ENCODE peak calls at places on chromosomes 2 and 18, in eight cellular contexts. N, I, V, B, M, Z, T and O are unnamed samples. For H3K4me1, the result is how much of the 10 kb centered on the place peaks cover.

GRCh38 chr2:875687-876615 is 74.7 kb upstream of the SNTG2 start:
- DNase-seq in B (no peak), I (no peak), T (no peak), V (no peak), Z (no peak), N (no peak), M (no peak), O (peak)

GRCh38 chr18:12929477-12930083 is 18.2 kb upstream of the SEH1L start:
- DNase-seq in T (no peak), V (peak), M (no peak), B (no peak), N (no peak), Z (no peak), I (no peak), O (no peak)

GRCh38 chr18:37577051-37577611 is 11.5 kb upstream of the CELF4 start:
- DNase-seq in I (no peak), B (no peak), Z (no peak), M (no peak), N (no peak), V (no peak), T (peak), O (no peak)

GRCh38 chr2:168545439-168546082 is 89.5 kb downstream of the CERS6 start:
- DNase-seq in M (peak), N (no peak), V (peak), Z (no peak), I (peak), B (no peak), T (peak), O (no peak)

GRCh38 chr2:12697617-12698016 is 19.1 kb upstream of the TRIB2 start:
- DNase-seq in M (no peak), T (no peak), I (peak), V (peak), N (no peak), B (no peak), Z (no peak), O (no peak)

GRCh38 chr2:35428548-35428947 is 927.0 kb upstream of the CRIM1 start:
- DNase-seq in Z (no peak), M (no peak), T (no peak), V (peak), N (no peak), I (no peak), B (peak), O (no peak)

GRCh38 chr2:197028230-197028629 is 101.7 kb upstream of the PGAP1 start:
- DNase-seq in B (no peak), N (no peak), Z (no peak), I (peak), V (peak), T (no peak), M (peak), O (no peak)

GRCh38 chr2:199258291-199258690 is 199.4 kb downstream of the SATB2 start:
- DNase-seq in T (no peak), I (no peak), M (no peak), Z (no peak), N (no peak), V (peak), B (no peak), O (no peak)

GRCh38 chr18:75898666-75899065 is 471.2 kb upstream of the SMIM21 start:
- DNase-seq in N (no peak), V (no peak), M (no peak), T (no peak), I (no peak), B (no peak), Z (no peak), O (no peak)

GRCh38 chr2:119106301-119106897 is 52.2 kb downstream of the C1QL2 start:
- DNase-seq in Z (no peak), I (no peak), V (peak), N (no peak), B (peak), M (peak), T (peak), O (no peak)

GRCh38 chr18:11800947-11801346 is 50.3 kb upstream of the CHMP1B start:
- DNase-seq in I (peak), T (no peak), N (no peak), Z (no peak), B (no peak), V (peak), M (no peak), O (no peak)

GRCh38 chr18:11802586-11802985 is 48.6 kb upstream of the CHMP1B start:
- DNase-seq in Z (no peak), M (no peak), T (no peak), I (no peak), B (no peak), N (no peak), V (no peak), O (no peak)

GRCh38 chr18:11799066-11799465 is 52.1 kb upstream of the CHMP1B start:
- DNase-seq in T (no peak), B (no peak), I (no peak), N (no peak), Z (no peak), M (no peak), V (no peak), O (no peak)

GRCh38 chr18:11802160-11802559 is 49.1 kb upstream of the CHMP1B start:
- DNase-seq in V (no peak), Z (no peak), I (no peak), B (no peak), M (no peak), T (no peak), N (no peak), O (no peak)

DNA sequence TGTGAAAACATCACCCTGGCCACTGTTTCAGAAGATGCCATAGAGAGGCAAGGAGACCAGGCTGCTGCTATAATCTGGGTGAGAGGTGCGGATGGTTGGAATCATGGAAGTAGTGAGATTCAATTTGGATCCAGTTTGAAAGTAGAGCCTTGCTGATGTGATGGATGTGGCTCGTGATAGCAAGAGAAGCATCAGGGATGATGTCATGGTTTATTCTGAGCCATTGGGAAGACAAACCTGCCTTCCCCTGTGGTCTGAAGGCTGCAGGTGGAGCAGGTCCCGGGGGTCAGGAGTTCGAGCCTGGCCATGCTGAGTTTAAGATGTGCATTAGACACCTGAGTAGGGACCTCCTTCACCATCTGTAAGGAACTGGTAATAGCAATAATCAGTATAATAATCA is 49.6 kb upstream of the CHMP1B start:
- DNase-seq in T (no peak), Z (no peak), M (no peak), V (no peak), N (no peak), B (no peak), I (no peak), O (no peak)
- H3K4me1 ChIP-seq in T (under half), Z (under half), M (under half), V (under half), N (under half), B (under half), I (under half), O (under half)

DNA sequence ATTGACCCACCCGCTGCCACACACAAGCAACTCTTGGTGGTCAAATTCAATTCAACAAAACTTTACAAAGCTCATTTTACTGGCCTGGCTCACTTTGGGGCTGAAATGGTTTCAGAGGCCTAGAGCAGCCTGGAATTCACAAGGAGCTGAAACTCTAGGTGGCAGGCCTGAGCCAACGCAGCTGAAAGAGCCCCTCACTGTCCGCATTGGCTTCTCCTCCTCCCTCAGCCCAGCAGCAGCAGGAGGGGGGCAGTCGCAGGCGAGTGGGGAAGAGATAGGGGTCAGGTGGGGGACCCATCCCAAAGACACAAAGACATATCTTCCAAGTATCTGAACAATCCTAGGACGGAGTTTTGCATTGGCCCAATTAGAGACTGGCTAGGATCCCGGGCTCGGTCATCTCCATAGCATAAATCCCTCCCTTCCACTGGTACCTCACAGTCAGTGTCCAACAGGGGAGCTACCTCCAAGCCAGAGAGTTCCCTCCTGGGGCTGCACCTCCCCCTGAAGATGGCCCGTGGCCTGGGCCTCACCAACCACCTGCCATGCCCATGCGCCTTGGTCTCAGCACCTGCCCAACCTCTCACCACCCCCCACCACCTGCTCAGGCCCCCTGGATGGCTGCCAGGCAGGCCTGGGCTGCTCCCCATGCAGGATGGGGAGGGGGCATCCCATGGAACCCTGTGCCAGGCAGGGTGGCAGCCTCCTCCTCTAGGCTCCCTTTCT is 113.4 kb downstream of the ZBTB7C start:
- DNase-seq in N (peak), T (no peak), V (no peak), Z (no peak), I (no peak), M (peak), B (no peak), O (peak)
- TF ChIP-seq CTCF in N (no peak), T (no peak), V (no peak), Z (no peak), I (peak), M (peak), B (peak), O (no peak)

GRCh38 chr2:181779288-181779871 is 99.1 kb upstream of the NEUROD1 start:
- DNase-seq in T (no peak), B (no peak), I (no peak), Z (no peak), N (no peak), M (peak), V (no peak), O (no peak)

GRCh38 chr2:181780159-181781081 is 100.1 kb upstream of the NEUROD1 start:
- DNase-seq in I (no peak), V (peak), T (peak), M (peak), N (no peak), Z (no peak), B (no peak), O (no peak)

GRCh38 chr2:181776336-181776735 is 96.0 kb upstream of the NEUROD1 start:
- DNase-seq in M (no peak), N (no peak), V (no peak), B (no peak), Z (no peak), I (no peak), T (no peak), O (no peak)

GRCh38 chr2:181778621-181779195 is 98.4 kb upstream of the NEUROD1 start:
- DNase-seq in I (no peak), V (peak), T (no peak), Z (no peak), M (peak), B (no peak), N (no peak), O (no peak)

DNA sequence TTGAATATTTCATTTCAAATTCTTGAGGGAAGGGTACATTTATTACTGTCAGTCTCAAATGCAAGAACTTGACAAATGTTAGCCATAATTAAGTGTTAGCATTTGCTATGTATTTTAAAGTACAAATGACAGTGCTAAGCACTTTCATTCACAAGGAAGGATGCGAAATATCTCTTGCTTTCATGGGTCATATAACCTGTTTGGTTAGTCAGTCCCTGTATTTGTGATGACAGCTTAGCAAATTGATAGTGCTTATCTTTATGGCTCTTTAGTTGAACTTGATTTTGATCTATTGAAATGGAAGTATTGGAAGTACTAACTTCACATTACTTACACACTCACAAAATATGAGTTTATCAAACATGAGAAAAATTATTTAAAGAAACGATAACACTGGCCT is 97.3 kb upstream of the NEUROD1 start:
- DNase-seq in V (no peak), N (no peak), Z (no peak), B (no peak), I (peak), T (no peak), M (no peak), O (no peak)
- H3K4me1 ChIP-seq in V (under half), N (under half), Z (under half), B (under half), I (under half), T (under half), M (under half), O (under half)

GRCh38 chr2:10471956-10472355 is 23.8 kb upstream of the ODC1 start:
- DNase-seq in T (no peak), I (no peak), V (no peak), Z (no peak), N (peak), M (no peak), B (no peak), O (peak)
- TF ChIP-seq CTCF in T (no peak), I (no peak), V (no peak), Z (no peak), N (no peak), M (no peak), B (no peak), O (no peak)

GRCh38 chr2:232316382-232317190 is 62.0 kb upstream of the ALPP start:
- DNase-seq in I (no peak), M (no peak), T (no peak), N (no peak), Z (peak), V (no peak), B (no peak), O (no peak)
- H3K4me1 ChIP-seq in I (under half), M (under half), T (under half), N (under half), Z (under half), V (under half), B (under half), O (under half)

GRCh38 chr18:79206444-79206843 is 137.2 kb downstream of the ATP9B start:
- DNase-seq in Z (no peak), B (no peak), T (no peak), V (no peak), N (no peak), M (no peak), I (no peak), O (no peak)

GRCh38 chr18:79204889-79205807 is 136.0 kb downstream of the ATP9B start:
- DNase-seq in V (no peak), I (no peak), M (no peak), B (no peak), T (no peak), N (no peak), Z (no peak), O (no peak)

GRCh38 chr18:79211844-79212243 is 142.7 kb downstream of the ATP9B start:
- DNase-seq in Z (no peak), M (no peak), B (no peak), T (no peak), N (no peak), I (no peak), V (no peak), O (no peak)

GRCh38 chr18:79210002-79210910 is 141.1 kb downstream of the ATP9B start:
- DNase-seq in I (no peak), V (no peak), T (no peak), Z (no peak), N (no peak), B (no peak), M (no peak), O (no peak)

GRCh38 chr18:79208882-79209281 is 139.7 kb downstream of the ATP9B start:
- DNase-seq in I (no peak), V (no peak), Z (no peak), M (no peak), T (no peak), N (no peak), B (peak), O (no peak)
- TF ChIP-seq CTCF in I (no peak), V (no peak), Z (no peak), M (no peak), T (no peak), N (no peak), B (no peak), O (no peak)